ENCODE peak calls at places on chromosomes 12 and 14, in nine cellular contexts. One of them, this sample, is unnamed.

GRCh38 chr12:45216297-45216982 is 545 bp downstream of the ANO6 start:
- DNase-seq in pancreas: peak
- DNase-seq in neural crest cell: peak
- DNase-seq in type B pancreatic cell: peak
- DNase-seq in suprapubic skin: peak
- DNase-seq in B cell: peak
- DNase-seq in left lung: peak
- DNase-seq in mesothelial cell of epicardium: peak
- DNase-seq in transverse colon: peak
- DNase-seq in this sample: peak

GRCh38 chr12:52149651-52150241 is 42.1 kb downstream of the KRT80 start:
- DNase-seq in pancreas: no peak
- DNase-seq in neural crest cell: no peak
- DNase-seq in type B pancreatic cell: no peak
- DNase-seq in suprapubic skin: no peak
- DNase-seq in B cell: no peak
- DNase-seq in left lung: no peak
- DNase-seq in mesothelial cell of epicardium: no peak
- DNase-seq in transverse colon: no peak
- DNase-seq in this sample: no peak

GRCh38 chr14:63752449-63753169 is 24.7 kb upstream of the SGPP1 start:
- DNase-seq in pancreas: no peak
- DNase-seq in neural crest cell: no peak
- DNase-seq in type B pancreatic cell: no peak
- DNase-seq in suprapubic skin: no peak
- DNase-seq in B cell: no peak
- DNase-seq in left lung: no peak
- DNase-seq in mesothelial cell of epicardium: no peak
- DNase-seq in transverse colon: no peak
- DNase-seq in this sample: no peak

GRCh38 chr12:74170645-74171477 is 366.8 kb upstream of the ATXN7L3B start:
- DNase-seq in pancreas: no peak
- DNase-seq in neural crest cell: no peak
- DNase-seq in type B pancreatic cell: no peak
- DNase-seq in suprapubic skin: peak
- DNase-seq in B cell: no peak
- DNase-seq in left lung: no peak
- DNase-seq in mesothelial cell of epicardium: no peak
- DNase-seq in transverse colon: no peak
- DNase-seq in this sample: no peak

GRCh38 chr12:4273651-4274395 is at the start of gene CCND2:
- DNase-seq in pancreas: peak
- DNase-seq in neural crest cell: peak
- DNase-seq in type B pancreatic cell: peak
- DNase-seq in suprapubic skin: peak
- DNase-seq in B cell: peak
- DNase-seq in left lung: peak
- DNase-seq in mesothelial cell of epicardium: peak
- DNase-seq in transverse colon: peak
- DNase-seq in this sample: peak

GRCh38 chr14:87391066-87391465 is 601.9 kb downstream of the GALC start:
- DNase-seq in pancreas: no peak
- DNase-seq in neural crest cell: no peak
- DNase-seq in type B pancreatic cell: no peak
- DNase-seq in suprapubic skin: no peak
- DNase-seq in B cell: no peak
- DNase-seq in left lung: no peak
- DNase-seq in mesothelial cell of epicardium: no peak
- DNase-seq in transverse colon: no peak
- DNase-seq in this sample: no peak

GRCh38 chr14:47917344-47917954 is 242.0 kb upstream of the MDGA2 start:
- DNase-seq in pancreas: no peak
- DNase-seq in neural crest cell: peak
- DNase-seq in type B pancreatic cell: no peak
- DNase-seq in suprapubic skin: no peak
- DNase-seq in B cell: peak
- DNase-seq in left lung: no peak
- DNase-seq in mesothelial cell of epicardium: peak
- DNase-seq in transverse colon: no peak
- DNase-seq in this sample: no peak

GRCh38 chr14:51627313-51627712 is 24.4 kb upstream of the FRMD6 start:
- DNase-seq in pancreas: no peak
- DNase-seq in neural crest cell: no peak
- DNase-seq in type B pancreatic cell: no peak
- DNase-seq in suprapubic skin: no peak
- DNase-seq in B cell: no peak
- DNase-seq in left lung: no peak
- DNase-seq in mesothelial cell of epicardium: no peak
- DNase-seq in transverse colon: no peak
- DNase-seq in this sample: no peak

GRCh38 chr12:92745874-92746553 is 43.2 kb downstream of the PLEKHG7 start:
- DNase-seq in pancreas: no peak
- DNase-seq in neural crest cell: no peak
- DNase-seq in type B pancreatic cell: no peak
- DNase-seq in suprapubic skin: peak
- DNase-seq in B cell: no peak
- DNase-seq in left lung: peak
- DNase-seq in mesothelial cell of epicardium: no peak
- DNase-seq in transverse colon: peak
- DNase-seq in this sample: no peak

GRCh38 chr12:10749700-10750384 is 26.7 kb upstream of the YBX3 start:
- DNase-seq in pancreas: peak
- DNase-seq in neural crest cell: peak
- DNase-seq in type B pancreatic cell: peak
- DNase-seq in suprapubic skin: peak
- DNase-seq in B cell: peak
- DNase-seq in left lung: peak
- DNase-seq in mesothelial cell of epicardium: peak
- DNase-seq in transverse colon: peak
- DNase-seq in this sample: peak

GRCh38 chr14:104826197-104826857 is 25.4 kb downstream of the ZBTB42 start:
- DNase-seq in pancreas: peak
- DNase-seq in neural crest cell: peak
- DNase-seq in type B pancreatic cell: peak
- DNase-seq in suprapubic skin: peak
- DNase-seq in B cell: peak
- DNase-seq in left lung: peak
- DNase-seq in mesothelial cell of epicardium: peak
- DNase-seq in transverse colon: peak
- DNase-seq in this sample: peak

GRCh38 chr12:83261998-83262397 is 575.3 kb downstream of the TMTC2 start:
- DNase-seq in pancreas: no peak
- DNase-seq in neural crest cell: no peak
- DNase-seq in type B pancreatic cell: no peak
- DNase-seq in suprapubic skin: no peak
- DNase-seq in B cell: no peak
- DNase-seq in left lung: no peak
- DNase-seq in mesothelial cell of epicardium: no peak
- DNase-seq in transverse colon: no peak
- DNase-seq in this sample: no peak

GRCh38 chr14:104579507-104579906 is at the start of gene C14orf180:
- DNase-seq in pancreas: peak
- DNase-seq in neural crest cell: no peak
- DNase-seq in type B pancreatic cell: no peak
- DNase-seq in suprapubic skin: no peak
- DNase-seq in B cell: no peak
- DNase-seq in left lung: no peak
- DNase-seq in mesothelial cell of epicardium: no peak
- DNase-seq in transverse colon: peak
- DNase-seq in this sample: no peak

GRCh38 chr14:70391493-70392391 is 25.1 kb downstream of the SYNJ2BP start:
- DNase-seq in pancreas: no peak
- DNase-seq in neural crest cell: no peak
- DNase-seq in type B pancreatic cell: no peak
- DNase-seq in suprapubic skin: no peak
- DNase-seq in B cell: no peak
- DNase-seq in left lung: no peak
- DNase-seq in mesothelial cell of epicardium: no peak
- DNase-seq in transverse colon: no peak
- DNase-seq in this sample: no peak

GRCh38 chr14:25622752-25623151 is 572.8 kb upstream of the STXBP6 start:
- DNase-seq in pancreas: no peak
- DNase-seq in neural crest cell: no peak
- DNase-seq in type B pancreatic cell: no peak
- DNase-seq in suprapubic skin: no peak
- DNase-seq in B cell: no peak
- DNase-seq in left lung: no peak
- DNase-seq in mesothelial cell of epicardium: no peak
- DNase-seq in transverse colon: no peak
- DNase-seq in this sample: no peak

GRCh38 chr12:107139787-107140186 is 46.4 kb upstream of the CRY1 start:
- DNase-seq in pancreas: no peak
- DNase-seq in neural crest cell: no peak
- DNase-seq in type B pancreatic cell: no peak
- DNase-seq in suprapubic skin: no peak
- DNase-seq in B cell: no peak
- DNase-seq in left lung: no peak
- DNase-seq in mesothelial cell of epicardium: no peak
- DNase-seq in transverse colon: no peak
- DNase-seq in this sample: no peak

GRCh38 chr12:42757735-42758134 is 168.2 kb upstream of the PRICKLE1 start:
- DNase-seq in pancreas: no peak
- DNase-seq in neural crest cell: no peak
- DNase-seq in type B pancreatic cell: no peak
- DNase-seq in suprapubic skin: no peak
- DNase-seq in B cell: no peak
- DNase-seq in left lung: no peak
- DNase-seq in mesothelial cell of epicardium: no peak
- DNase-seq in transverse colon: no peak
- DNase-seq in this sample: no peak
- TF ChIP-seq CTCF in pancreas: no peak
- TF ChIP-seq CTCF in neural crest cell: no peak
- TF ChIP-seq CTCF in type B pancreatic cell: no peak
- TF ChIP-seq CTCF in suprapubic skin: no peak
- TF ChIP-seq CTCF in B cell: no peak
- TF ChIP-seq CTCF in left lung: no peak
- TF ChIP-seq CTCF in mesothelial cell of epicardium: no peak
- TF ChIP-seq CTCF in transverse colon: no peak
- TF ChIP-seq CTCF in this sample: no peak

GRCh38 chr14:97777622-97778021 is 980.4 kb downstream of the VRK1 start:
- DNase-seq in pancreas: no peak
- DNase-seq in neural crest cell: no peak
- DNase-seq in type B pancreatic cell: no peak
- DNase-seq in suprapubic skin: no peak
- DNase-seq in B cell: no peak
- DNase-seq in left lung: no peak
- DNase-seq in mesothelial cell of epicardium: no peak
- DNase-seq in transverse colon: no peak
- DNase-seq in this sample: no peak

GRCh38 chr14:97781961-97782360 is 984.8 kb downstream of the VRK1 start:
- DNase-seq in pancreas: no peak
- DNase-seq in neural crest cell: no peak
- DNase-seq in type B pancreatic cell: no peak
- DNase-seq in suprapubic skin: no peak
- DNase-seq in B cell: no peak
- DNase-seq in left lung: no peak
- DNase-seq in mesothelial cell of epicardium: no peak
- DNase-seq in transverse colon: no peak
- DNase-seq in this sample: peak

GRCh38 chr14:97780804-97781203 is 983.6 kb downstream of the VRK1 start:
- DNase-seq in pancreas: no peak
- DNase-seq in neural crest cell: no peak
- DNase-seq in type B pancreatic cell: no peak
- DNase-seq in suprapubic skin: no peak
- DNase-seq in B cell: no peak
- DNase-seq in left lung: no peak
- DNase-seq in mesothelial cell of epicardium: no peak
- DNase-seq in transverse colon: no peak
- DNase-seq in this sample: no peak

GRCh38 chr14:97779140-97779539 is 982.0 kb downstream of the VRK1 start:
- DNase-seq in pancreas: no peak
- DNase-seq in neural crest cell: no peak
- DNase-seq in type B pancreatic cell: no peak
- DNase-seq in suprapubic skin: no peak
- DNase-seq in B cell: no peak
- DNase-seq in left lung: no peak
- DNase-seq in mesothelial cell of epicardium: no peak
- DNase-seq in transverse colon: no peak
- DNase-seq in this sample: no peak

GRCh38 chr14:97776890-97777564 is 979.8 kb downstream of the VRK1 start:
- DNase-seq in pancreas: no peak
- DNase-seq in neural crest cell: no peak
- DNase-seq in type B pancreatic cell: no peak
- DNase-seq in suprapubic skin: no peak
- DNase-seq in B cell: no peak
- DNase-seq in left lung: no peak
- DNase-seq in mesothelial cell of epicardium: no peak
- DNase-seq in transverse colon: no peak
- DNase-seq in this sample: no peak
- TF ChIP-seq CTCF in pancreas: no peak
- TF ChIP-seq CTCF in neural crest cell: no peak
- TF ChIP-seq CTCF in type B pancreatic cell: no peak
- TF ChIP-seq CTCF in suprapubic skin: no peak
- TF ChIP-seq CTCF in B cell: no peak
- TF ChIP-seq CTCF in left lung: no peak
- TF ChIP-seq CTCF in mesothelial cell of epicardium: no peak
- TF ChIP-seq CTCF in transverse colon: no peak
- TF ChIP-seq CTCF in this sample: no peak

GRCh38 chr12:64236549-64236948 is 14.5 kb upstream of the KICS2 start:
- DNase-seq in pancreas: no peak
- DNase-seq in neural crest cell: no peak
- DNase-seq in type B pancreatic cell: no peak
- DNase-seq in suprapubic skin: no peak
- DNase-seq in B cell: no peak
- DNase-seq in left lung: no peak
- DNase-seq in mesothelial cell of epicardium: no peak
- DNase-seq in transverse colon: no peak
- DNase-seq in this sample: no peak
- TF ChIP-seq CTCF in pancreas: no peak
- TF ChIP-seq CTCF in neural crest cell: no peak
- TF ChIP-seq CTCF in type B pancreatic cell: no peak
- TF ChIP-seq CTCF in suprapubic skin: no peak
- TF ChIP-seq CTCF in B cell: no peak
- TF ChIP-seq CTCF in left lung: no peak
- TF ChIP-seq CTCF in mesothelial cell of epicardium: no peak
- TF ChIP-seq CTCF in transverse colon: no peak
- TF ChIP-seq CTCF in this sample: peak

GRCh38 chr14:60722163-60722835 is 1.9 kb downstream of the SIX4 start:
- DNase-seq in pancreas: peak
- DNase-seq in neural crest cell: peak
- DNase-seq in type B pancreatic cell: peak
- DNase-seq in suprapubic skin: no peak
- DNase-seq in B cell: no peak
- DNase-seq in left lung: peak
- DNase-seq in mesothelial cell of epicardium: peak
- DNase-seq in transverse colon: peak
- DNase-seq in this sample: peak
- TF ChIP-seq CTCF in pancreas: no peak
- TF ChIP-seq CTCF in neural crest cell: no peak
- TF ChIP-seq CTCF in type B pancreatic cell: no peak
- TF ChIP-seq CTCF in suprapubic skin: no peak
- TF ChIP-seq CTCF in B cell: no peak
- TF ChIP-seq CTCF in left lung: no peak
- TF ChIP-seq CTCF in mesothelial cell of epicardium: no peak
- TF ChIP-seq CTCF in transverse colon: no peak
- TF ChIP-seq CTCF in this sample: no peak

This sample was measured in osteocyte.